ENCODE peak calls at places on chromosomes 16 and 17, in four cellular contexts. One of them, this sample, is unnamed. For H4K20me1, the result is how much of the 10 kb centered on the place peaks cover.

GRCh38 chr16:2610781-2611498 is 71.4 kb upstream of the KCTD5 start:
- DNase-seq in fibroblast of lung: no peak
- DNase-seq in GM23338: no peak
- DNase-seq in mammary epithelial cell: no peak
- DNase-seq in this sample: no peak

GRCh38 chr17:57995076-57995956 is 7.3 kb upstream of the VEZF1 start:
- DNase-seq in fibroblast of lung: peak
- DNase-seq in GM23338: peak
- DNase-seq in mammary epithelial cell: peak
- DNase-seq in this sample: no peak

GRCh38 chr16:79317521-79317920 is 283.0 kb downstream of the MAF start:
- DNase-seq in fibroblast of lung: no peak
- DNase-seq in GM23338: no peak
- DNase-seq in mammary epithelial cell: no peak
- DNase-seq in this sample: no peak

GRCh38 chr16:72990003-72990521 is 57.9 kb downstream of the ZFHX3 start:
- DNase-seq in fibroblast of lung: peak
- DNase-seq in GM23338: peak
- DNase-seq in mammary epithelial cell: peak
- DNase-seq in this sample: peak

GRCh38 chr17:40352779-40353394 is 11.7 kb downstream of the GJD3 start:
- DNase-seq in fibroblast of lung: no peak
- DNase-seq in GM23338: no peak
- DNase-seq in mammary epithelial cell: no peak
- DNase-seq in this sample: no peak

GRCh38 chr17:7932949-7933348 is 943 bp downstream of the CNTROB start:
- DNase-seq in fibroblast of lung: peak
- DNase-seq in GM23338: peak
- DNase-seq in mammary epithelial cell: peak
- DNase-seq in this sample: no peak

GRCh38 chr17:7479389-7480192 is at the start of gene ZBTB4:
- DNase-seq in fibroblast of lung: peak
- DNase-seq in GM23338: peak
- DNase-seq in mammary epithelial cell: no peak
- DNase-seq in this sample: no peak

GRCh38 chr17:10126554-10127493 is 71.6 kb downstream of the GAS7 start:
- DNase-seq in fibroblast of lung: peak
- DNase-seq in GM23338: peak
- DNase-seq in mammary epithelial cell: no peak
- DNase-seq in this sample: no peak

GRCh38 chr16:75566889-75567255 is 693 bp downstream of the GABARAPL2 start:
- DNase-seq in fibroblast of lung: no peak
- DNase-seq in GM23338: peak
- DNase-seq in mammary epithelial cell: no peak
- DNase-seq in this sample: no peak

GRCh38 chr17:149897-150575 is 12.7 kb downstream of the SCGB1C2 start:
- DNase-seq in fibroblast of lung: no peak
- DNase-seq in GM23338: no peak
- DNase-seq in mammary epithelial cell: no peak
- DNase-seq in this sample: no peak

GRCh38 chr17:7888184-7888920 is at the start of gene CHD3:
- DNase-seq in fibroblast of lung: peak
- DNase-seq in GM23338: peak
- DNase-seq in mammary epithelial cell: peak
- DNase-seq in this sample: no peak

GRCh38 chr16:10808218-10808617 is 10.4 kb downstream of the TVP23A start:
- DNase-seq in fibroblast of lung: no peak
- DNase-seq in GM23338: no peak
- DNase-seq in mammary epithelial cell: no peak
- DNase-seq in this sample: no peak

GRCh38 chr16:55478827-55479559 is at the start of gene MMP2:
- DNase-seq in fibroblast of lung: peak
- DNase-seq in GM23338: peak
- DNase-seq in mammary epithelial cell: no peak
- DNase-seq in this sample: no peak

GRCh38 chr17:28748852-28749515 is 5.2 kb downstream of the TRAF4 start:
- DNase-seq in fibroblast of lung: no peak
- DNase-seq in GM23338: no peak
- DNase-seq in mammary epithelial cell: no peak
- DNase-seq in this sample: no peak

GRCh38 chr16:56817938-56818337 is 47.1 kb upstream of the SLC12A3 start:
- DNase-seq in fibroblast of lung: no peak
- DNase-seq in GM23338: no peak
- DNase-seq in mammary epithelial cell: no peak
- DNase-seq in this sample: no peak
- TF ChIP-seq EZH2 in fibroblast of lung: no peak
- TF ChIP-seq EZH2 in GM23338: no peak
- TF ChIP-seq EZH2 in mammary epithelial cell: no peak
- TF ChIP-seq EZH2 in this sample: no peak

GRCh38 chr17:82518826-82519810 is at the start of gene FOXK2:
- DNase-seq in fibroblast of lung: peak
- DNase-seq in GM23338: peak
- DNase-seq in mammary epithelial cell: peak
- DNase-seq in this sample: no peak

GRCh38 chr17:82524540-82524939 is 5.0 kb downstream of the FOXK2 start:
- DNase-seq in fibroblast of lung: no peak
- DNase-seq in GM23338: no peak
- DNase-seq in mammary epithelial cell: no peak
- DNase-seq in this sample: no peak

GRCh38 chr17:82525712-82526111 is 6.2 kb downstream of the FOXK2 start:
- DNase-seq in fibroblast of lung: no peak
- DNase-seq in GM23338: no peak
- DNase-seq in mammary epithelial cell: no peak
- DNase-seq in this sample: no peak

GRCh38 chr17:82517230-82517865 is 2.2 kb upstream of the FOXK2 start:
- DNase-seq in fibroblast of lung: no peak
- DNase-seq in GM23338: no peak
- DNase-seq in mammary epithelial cell: no peak
- DNase-seq in this sample: no peak

GRCh38 chr17:82520041-82520910 is 744 bp downstream of the FOXK2 start:
- DNase-seq in fibroblast of lung: no peak
- DNase-seq in GM23338: no peak
- DNase-seq in mammary epithelial cell: peak
- DNase-seq in this sample: no peak
- H4K20me1 ChIP-seq in fibroblast of lung: under half
- H4K20me1 ChIP-seq in GM23338: under half
- H4K20me1 ChIP-seq in mammary epithelial cell: under half
- H4K20me1 ChIP-seq in this sample: under half

DNA sequence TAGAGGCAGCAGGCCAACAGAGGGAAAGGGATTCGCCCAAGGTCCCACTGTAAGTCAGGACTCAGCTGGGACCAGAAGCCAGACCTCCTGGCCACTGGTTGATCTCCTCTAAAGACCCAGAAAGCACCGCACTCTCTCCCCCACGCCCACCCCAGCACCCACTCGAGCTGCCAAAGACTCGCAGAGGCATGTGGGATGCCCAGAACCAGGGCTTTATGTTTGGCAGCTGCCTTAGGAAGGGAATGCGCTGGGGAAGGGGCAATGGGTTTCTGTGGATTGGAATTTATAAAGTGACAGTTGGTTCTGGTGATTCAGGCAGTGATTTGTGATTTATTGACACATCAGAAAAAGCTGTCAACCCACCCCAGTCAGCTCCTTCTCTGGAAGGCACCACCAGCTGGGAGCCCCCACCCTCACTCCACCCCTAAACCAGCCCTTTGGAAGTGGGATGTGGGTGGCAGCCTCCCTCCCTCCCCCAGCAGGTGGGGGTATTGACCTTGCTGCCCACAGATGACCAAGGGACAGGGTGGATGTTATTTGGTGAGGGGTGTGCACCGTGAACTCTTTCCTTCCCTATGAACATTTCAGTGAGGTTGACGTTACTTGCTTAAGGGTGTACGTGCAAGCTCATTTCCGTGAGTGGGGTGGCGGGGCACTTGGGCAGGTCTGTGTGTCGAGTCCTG is 76.6 kb upstream of the DNAJA2 start:
- DNase-seq in fibroblast of lung: no peak
- DNase-seq in GM23338: no peak
- DNase-seq in mammary epithelial cell: no peak
- DNase-seq in this sample: no peak
- TF ChIP-seq CTCF in fibroblast of lung: no peak
- TF ChIP-seq CTCF in GM23338: no peak
- TF ChIP-seq CTCF in mammary epithelial cell: peak
- TF ChIP-seq CTCF in this sample: no peak

GRCh38 chr17:1304522-1304921 is 25.1 kb downstream of the TRARG1 start:
- DNase-seq in fibroblast of lung: no peak
- DNase-seq in GM23338: no peak
- DNase-seq in mammary epithelial cell: no peak
- DNase-seq in this sample: no peak

GRCh38 chr17:1302761-1303160 is 23.3 kb downstream of the TRARG1 start:
- DNase-seq in fibroblast of lung: no peak
- DNase-seq in GM23338: no peak
- DNase-seq in mammary epithelial cell: no peak
- DNase-seq in this sample: no peak

GRCh38 chr17:1301546-1301945 is 22.1 kb downstream of the TRARG1 start:
- DNase-seq in fibroblast of lung: no peak
- DNase-seq in GM23338: no peak
- DNase-seq in mammary epithelial cell: no peak
- DNase-seq in this sample: no peak

GRCh38 chr17:1300580-1300905 is 21.1 kb downstream of the TRARG1 start:
- DNase-seq in fibroblast of lung: no peak
- DNase-seq in GM23338: no peak
- DNase-seq in mammary epithelial cell: no peak
- DNase-seq in this sample: no peak

DNA sequence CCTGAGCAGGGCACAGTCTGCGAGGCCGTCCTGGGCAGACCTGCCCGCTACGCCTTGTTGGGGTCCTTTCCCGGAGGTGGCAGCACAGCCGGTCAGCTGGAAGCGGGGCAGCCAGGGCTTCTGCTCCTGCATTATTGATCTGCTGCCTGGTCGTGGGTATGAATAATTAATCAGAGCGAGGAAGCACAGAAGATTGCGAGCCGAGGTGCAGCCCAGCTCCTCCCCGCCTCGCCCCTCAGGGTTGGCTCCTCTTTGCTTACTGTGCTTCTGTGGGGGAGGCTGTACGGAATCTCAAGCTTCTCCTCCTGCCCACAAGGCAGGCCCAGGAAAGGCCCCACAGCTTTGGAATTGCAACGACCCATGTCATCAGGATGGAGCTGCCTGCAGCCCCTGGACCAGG is 25.5 kb downstream of the TRARG1 start:
- DNase-seq in fibroblast of lung: no peak
- DNase-seq in GM23338: no peak
- DNase-seq in mammary epithelial cell: no peak
- DNase-seq in this sample: no peak
- TF ChIP-seq EZH2 in fibroblast of lung: no peak
- TF ChIP-seq EZH2 in GM23338: no peak
- TF ChIP-seq EZH2 in mammary epithelial cell: no peak
- TF ChIP-seq EZH2 in this sample: no peak

DNA sequence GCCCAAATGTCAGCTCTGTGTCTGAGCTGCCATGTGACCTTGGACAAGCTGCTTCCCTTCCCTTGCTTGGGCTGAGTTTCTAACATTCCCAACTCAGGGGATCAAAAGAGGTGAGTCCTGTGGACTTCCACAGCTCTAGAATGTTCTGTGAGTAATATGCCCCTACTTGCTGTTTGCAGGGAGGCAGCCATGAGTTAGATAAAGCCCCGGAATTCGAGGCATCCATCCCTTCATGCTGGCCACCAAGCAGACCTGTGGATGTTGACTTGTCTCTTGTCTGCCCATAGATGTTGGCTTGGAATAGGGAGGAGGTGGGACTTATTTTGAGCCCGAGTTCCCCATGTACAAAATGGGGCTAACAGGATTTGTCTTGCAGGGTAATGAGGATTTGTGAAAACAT is 36.2 kb downstream of the KSR1 start:
- DNase-seq in fibroblast of lung: no peak
- DNase-seq in GM23338: no peak
- DNase-seq in mammary epithelial cell: no peak
- DNase-seq in this sample: no peak
- H4K20me1 ChIP-seq in fibroblast of lung: under half
- H4K20me1 ChIP-seq in GM23338: under half
- H4K20me1 ChIP-seq in mammary epithelial cell: under half
- H4K20me1 ChIP-seq in this sample: under half

GRCh38 chr16:69327585-69328310 is 2.6 kb downstream of the PDF start:
- DNase-seq in fibroblast of lung: no peak
- DNase-seq in GM23338: no peak
- DNase-seq in mammary epithelial cell: no peak
- DNase-seq in this sample: no peak

GRCh38 chr16:69328854-69329316 is 1.5 kb downstream of the PDF start:
- DNase-seq in fibroblast of lung: peak
- DNase-seq in GM23338: no peak
- DNase-seq in mammary epithelial cell: peak
- DNase-seq in this sample: no peak

GRCh38 chr16:69329369-69330285 is 761 bp downstream of the PDF start:
- DNase-seq in fibroblast of lung: peak
- DNase-seq in GM23338: peak
- DNase-seq in mammary epithelial cell: peak
- DNase-seq in this sample: no peak

GRCh38 chr16:69326172-69326873 is 4.1 kb downstream of the PDF start:
- DNase-seq in fibroblast of lung: no peak
- DNase-seq in GM23338: no peak
- DNase-seq in mammary epithelial cell: no peak
- DNase-seq in this sample: no peak

DNA sequence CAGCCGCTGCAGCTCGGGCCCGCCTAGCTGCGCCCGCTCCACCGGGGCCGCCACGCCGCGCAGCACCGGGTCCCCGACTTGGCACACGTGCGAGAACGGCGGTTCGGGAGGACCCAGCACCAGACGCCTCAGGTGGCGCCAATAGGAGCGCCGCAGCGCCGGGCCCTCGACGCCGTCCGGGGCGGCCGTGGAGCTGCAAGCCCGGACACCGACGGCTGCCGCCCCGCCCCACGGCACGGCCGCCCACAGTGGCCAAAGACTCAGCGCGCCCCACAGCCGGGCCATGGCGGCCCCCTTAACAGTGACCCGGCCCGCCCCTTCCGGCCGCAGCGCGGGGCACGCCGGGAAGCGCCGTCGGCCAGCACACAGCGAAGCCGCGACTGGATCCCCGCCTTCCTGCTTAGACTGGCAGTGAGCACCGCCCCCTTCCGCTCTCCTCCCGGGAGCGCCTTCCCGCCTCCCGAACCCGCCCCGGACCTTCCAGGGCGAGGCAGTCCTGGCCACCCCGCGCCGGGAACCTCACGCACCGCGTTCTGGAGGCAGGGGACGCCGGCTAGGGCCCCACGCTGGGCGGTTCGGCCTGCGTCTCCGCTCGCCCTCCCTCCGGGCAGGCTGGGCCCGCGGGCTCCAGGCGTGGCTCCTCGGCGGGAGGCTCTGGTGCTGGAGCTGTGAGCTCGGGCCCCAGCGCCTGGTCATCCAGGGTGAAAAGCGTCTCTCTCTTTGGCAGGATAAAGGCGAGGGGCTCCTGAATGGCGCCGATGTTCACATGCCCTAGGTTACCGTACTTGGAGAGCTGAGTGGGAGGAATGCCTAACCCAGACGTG is at the start of gene PDF:
- DNase-seq in fibroblast of lung: peak
- DNase-seq in GM23338: peak
- DNase-seq in mammary epithelial cell: peak
- DNase-seq in this sample: peak
- TF ChIP-seq CTCF in fibroblast of lung: no peak
- TF ChIP-seq CTCF in GM23338: no peak
- TF ChIP-seq CTCF in mammary epithelial cell: no peak
- TF ChIP-seq CTCF in this sample: no peak

GRCh38 chr17:61400786-61401279 is 1.2 kb downstream of the TBX2 start:
- DNase-seq in fibroblast of lung: peak
- DNase-seq in GM23338: no peak
- DNase-seq in mammary epithelial cell: no peak
- DNase-seq in this sample: no peak
- TF ChIP-seq EZH2 in fibroblast of lung: no peak
- TF ChIP-seq EZH2 in GM23338: peak
- TF ChIP-seq EZH2 in mammary epithelial cell: no peak
- TF ChIP-seq EZH2 in this sample: no peak